ENCODE peak calls at places on chromosomes 3 and 15, in six cellular contexts. U is Calu3, C is B cell, S is kidney epithelial cell, V is psoas muscle, F is GM23338. L is an unnamed sample.

GRCh38 chr3:27712136-27713065 is 9.7 kb downstream of the EOMES start:
- DNase-seq in V (peak), F (peak), C (peak), U (peak), S (peak), L (peak)

GRCh38 chr15:90987561-90988141 is 6.7 kb downstream of the PRC1 start:
- DNase-seq in U (no peak), V (no peak), F (no peak), S (no peak), C (no peak), L (no peak)

GRCh38 chr3:17322106-17322793 is 420.2 kb downstream of the TBC1D5 start:
- DNase-seq in U (no peak), C (no peak), V (no peak), F (no peak), S (no peak), L (peak)

GRCh38 chr15:57251308-57251707 is 125.0 kb upstream of the CGNL1 start:
- DNase-seq in C (no peak), V (no peak), U (no peak), S (no peak), F (peak), L (no peak)

GRCh38 chr3:136193273-136194043 is 2.7 kb downstream of the MSL2 start:
- DNase-seq in F (no peak), U (no peak), V (no peak), C (peak), S (no peak), L (no peak)

GRCh38 chr3:172259191-172259590 is 189.1 kb downstream of the GHSR start:
- DNase-seq in V (no peak), U (no peak), S (no peak), C (no peak), F (no peak), L (no peak)

GRCh38 chr3:189282751-189283150 is 111.0 kb downstream of the TPRG1 start:
- DNase-seq in C (no peak), U (no peak), F (no peak), S (no peak), V (no peak), L (no peak)

GRCh38 chr3:61561374-61562041 is at the start of gene PTPRG:
- DNase-seq in V (peak), U (peak), S (peak), F (peak), C (peak), L (peak)

GRCh38 chr15:69395991-69396390 is 18.2 kb upstream of the KIF23 start:
- DNase-seq in V (no peak), S (no peak), F (no peak), C (no peak), U (no peak), L (no peak)

GRCh38 chr15:50828610-50829206 is 63.2 kb upstream of the SPPL2A start:
- DNase-seq in C (no peak), V (peak), F (peak), U (no peak), S (peak), L (no peak)

GRCh38 chr15:99477745-99478525 is 87.8 kb upstream of the MEF2A start:
- DNase-seq in F (no peak), V (no peak), S (no peak), C (no peak), U (no peak), L (no peak)

GRCh38 chr15:44882499-44882968 is 74.0 kb upstream of the TERB2 start:
- DNase-seq in C (no peak), F (no peak), U (no peak), S (no peak), V (no peak), L (peak)

GRCh38 chr15:101185336-101185735 is 66.5 kb downstream of the CHSY1 start:
- DNase-seq in U (no peak), C (no peak), S (no peak), V (no peak), F (no peak), L (no peak)

GRCh38 chr15:78638658-78639314 is 2.2 kb downstream of the CHRNB4 start:
- DNase-seq in F (peak), V (no peak), U (peak), S (peak), C (peak), L (peak)

GRCh38 chr15:101250331-101250730 is 1.5 kb downstream of the CHSY1 start:
- DNase-seq in F (no peak), C (no peak), U (no peak), V (no peak), S (peak), L (no peak)

GRCh38 chr3:71926242-71926560 is 141.3 kb upstream of the PROK2 start:
- DNase-seq in S (no peak), U (peak), C (no peak), V (no peak), F (peak), L (peak)

GRCh38 chr15:31295660-31296059 is 31.0 kb upstream of the KLF13 start:
- DNase-seq in V (no peak), C (no peak), U (no peak), F (no peak), S (no peak), L (no peak)

GRCh38 chr3:191634902-191635301 is 173.9 kb downstream of the PYDC2 start:
- DNase-seq in F (peak), S (no peak), V (no peak), U (no peak), C (no peak), L (no peak)

GRCh38 chr3:183265157-183265642 is 12.1 kb downstream of the B3GNT5 start:
- DNase-seq in U (no peak), C (no peak), S (peak), F (peak), V (no peak), L (no peak)

GRCh38 chr15:22786868-22787698 is 639 bp downstream of the NIPA1 start:
- DNase-seq in C (no peak), V (no peak), U (peak), F (peak), S (no peak), L (peak)

GRCh38 chr3:143010024-143010423 is 8.7 kb downstream of the U2SURP start:
- DNase-seq in F (no peak), S (no peak), U (no peak), V (no peak), C (no peak), L (no peak)

GRCh38 chr3:98890960-98891910 is 10.3 kb downstream of the DCBLD2 start:
- DNase-seq in U (no peak), V (no peak), C (no peak), F (no peak), S (no peak), L (no peak)

GRCh38 chr3:184234224-184234623 is 4.8 kb downstream of the VWA5B2 start:
- DNase-seq in S (peak), F (peak), C (peak), U (peak), V (peak), L (peak)

GRCh38 chr3:45173776-45174175 is 27.6 kb upstream of the CDCP1 start:
- DNase-seq in V (no peak), S (no peak), U (no peak), C (no peak), F (no peak), L (no peak)

GRCh38 chr3:151169700-151170224 is 33.3 kb downstream of the GPR171 start:
- DNase-seq in C (peak), F (no peak), V (peak), S (no peak), U (no peak), L (peak)

GRCh38 chr3:38730281-38730680 is 80.8 kb upstream of the SCN5A start:
- DNase-seq in C (no peak), V (no peak), F (no peak), U (no peak), S (peak), L (no peak)

GRCh38 chr3:23817508-23818223 is 11.9 kb downstream of the UBE2E1 start:
- DNase-seq in V (no peak), F (no peak), C (no peak), S (no peak), U (no peak), L (no peak)

GRCh38 chr15:74540135-74540760 is 772 bp upstream of the ARID3B start:
- DNase-seq in F (peak), S (no peak), V (no peak), C (no peak), U (no peak), L (no peak)

GRCh38 chr15:89179966-89180875 is 41.2 kb downstream of the RLBP1 start:
- DNase-seq in C (no peak), V (no peak), S (no peak), U (no peak), F (no peak), L (no peak)

GRCh38 chr3:177451940-177452484 is 254.7 kb upstream of the TBL1XR1 start:
- DNase-seq in V (no peak), C (no peak), U (no peak), F (no peak), S (no peak), L (no peak)

GRCh38 chr3:158768881-158769518 is 32.9 kb upstream of the MFSD1 start:
- DNase-seq in V (no peak), C (no peak), F (no peak), S (peak), U (peak), L (no peak)

GRCh38 chr3:169764164-169764452 is 752 bp downstream of the TERC start:
- DNase-seq in F (no peak), U (peak), V (no peak), C (peak), S (no peak), L (peak)

GRCh38 chr15:66152650-66153049 is 100.9 kb downstream of the MEGF11 start:
- DNase-seq in U (no peak), S (no peak), V (no peak), C (no peak), F (no peak), L (no peak)

GRCh38 chr15:73872370-73872769 is 994 bp upstream of the TBC1D21 start:
- DNase-seq in V (no peak), S (no peak), C (no peak), U (no peak), F (no peak), L (no peak)

GRCh38 chr3:121477589-121477988 is 68.2 kb downstream of the POLQ start:
- DNase-seq in V (no peak), F (no peak), C (no peak), U (no peak), S (peak), L (no peak)

GRCh38 chr15:71588746-71589145 is 221.6 kb upstream of the NR2E3 start:
- DNase-seq in U (peak), C (no peak), V (no peak), S (peak), F (peak), L (no peak)

GRCh38 chr15:59424626-59425025 is 13.4 kb upstream of the FAM81A start:
- DNase-seq in F (no peak), C (no peak), S (no peak), U (no peak), V (no peak), L (no peak)

DNA sequence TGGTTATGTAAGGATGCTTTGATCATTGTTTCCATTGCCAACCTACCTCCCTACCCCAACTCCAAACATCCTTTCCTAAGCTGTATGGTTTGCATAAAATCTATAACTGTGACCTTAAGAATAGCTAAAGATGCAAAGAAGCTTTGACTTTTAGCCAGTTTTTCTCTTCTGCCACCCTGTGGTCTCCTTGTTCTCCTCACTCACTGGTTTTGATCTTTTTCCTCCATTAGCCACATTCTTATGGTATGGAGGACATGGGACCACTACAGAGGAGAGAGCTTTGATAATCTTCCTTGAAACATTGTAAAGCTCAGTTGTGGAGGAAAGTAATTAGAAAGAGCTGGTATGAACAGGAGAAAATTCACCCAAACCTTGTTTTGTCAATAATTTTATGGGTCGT is 115.9 kb downstream of the NEK11 start:
- DNase-seq in U (no peak), V (no peak), C (no peak), S (no peak), F (peak), L (no peak)
- TF ChIP-seq CTCF in U (no peak), V (no peak), C (no peak), S (no peak), F (no peak), L (no peak)

DNA sequence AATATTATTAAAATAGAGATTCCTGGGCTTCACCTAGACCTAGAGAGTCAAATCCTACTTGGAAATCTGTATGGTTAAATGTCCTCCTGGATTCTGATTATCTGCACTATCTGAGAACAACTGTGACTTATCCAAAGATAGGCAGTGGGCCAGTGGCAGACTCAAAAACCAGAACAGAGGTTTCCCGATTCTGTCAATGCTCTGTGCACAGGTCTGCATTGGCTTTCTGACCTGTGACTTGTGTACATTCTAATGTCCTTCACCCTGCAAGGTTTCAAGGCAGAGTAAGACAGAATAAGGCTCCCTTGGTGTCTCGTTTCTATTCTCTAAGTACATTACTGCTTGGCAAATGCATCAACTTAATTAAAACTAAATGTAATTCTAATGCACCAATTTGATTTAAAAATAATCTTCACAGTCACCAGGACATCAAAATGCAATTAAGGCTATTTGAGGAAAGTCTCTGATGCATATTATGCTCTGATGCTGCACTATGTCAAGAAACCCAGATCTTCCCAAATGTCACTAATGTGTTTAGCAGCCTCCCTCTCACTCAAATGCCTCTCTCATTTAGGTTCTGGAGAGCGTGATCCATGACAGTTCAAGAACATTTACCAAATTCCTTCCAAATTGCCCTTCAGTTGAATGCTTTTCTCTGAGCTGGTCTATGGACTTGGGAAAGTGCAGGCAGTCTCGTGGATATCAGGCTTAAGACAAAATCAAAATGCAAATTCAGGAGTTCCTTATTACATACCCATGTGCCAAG is 140.1 kb downstream of the STAC start:
- DNase-seq in F (no peak), V (no peak), U (no peak), S (no peak), C (no peak), L (no peak)
- TF ChIP-seq CTCF in F (no peak), V (no peak), U (no peak), S (no peak), C (no peak), L (no peak)

DNA sequence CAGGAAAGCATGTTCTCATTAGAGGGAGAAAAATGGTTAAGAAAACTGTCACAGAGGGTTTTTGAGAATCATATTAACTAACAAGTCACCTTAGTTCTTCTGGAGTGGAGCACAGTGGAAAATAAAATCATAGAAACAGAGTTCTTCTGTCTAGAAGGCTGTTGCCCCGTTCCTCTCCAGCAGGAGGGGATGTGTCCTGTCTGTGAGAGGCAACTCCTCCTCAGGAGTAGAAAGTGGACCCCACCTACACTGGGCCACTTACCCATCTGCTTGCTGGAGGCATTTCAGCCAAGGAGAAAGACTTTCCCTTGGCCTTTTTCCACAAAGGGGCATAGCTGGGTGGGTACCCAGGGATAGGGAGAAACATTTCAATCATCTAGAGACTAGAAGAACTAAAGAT is 106.6 kb downstream of the SSR3 start:
- DNase-seq in V (no peak), F (peak), S (no peak), C (no peak), U (peak), L (peak)
- TF ChIP-seq CTCF in V (no peak), F (peak), S (peak), C (peak), U (peak), L (peak)

GRCh38 chr3:128464188-128464587 is 2.5 kb downstream of the DNAJB8 start:
- DNase-seq in V (no peak), C (no peak), S (no peak), U (no peak), F (peak), L (no peak)
- TF ChIP-seq CTCF in V (peak), C (no peak), S (no peak), U (no peak), F (peak), L (no peak)

GRCh38 chr3:126083511-126083912 is 412 bp downstream of the SLC41A3 start:
- DNase-seq in V (no peak), S (no peak), F (peak), U (peak), C (no peak), L (peak)

GRCh38 chr3:126080970-126081369 is 3.0 kb downstream of the SLC41A3 start:
- DNase-seq in C (no peak), V (no peak), S (no peak), F (no peak), U (no peak), L (no peak)

GRCh38 chr3:126082334-126083137 is 1.4 kb downstream of the SLC41A3 start:
- DNase-seq in S (no peak), C (no peak), U (no peak), F (no peak), V (no peak), L (no peak)

GRCh38 chr3:126083138-126083445 is 832 bp downstream of the SLC41A3 start:
- DNase-seq in S (no peak), F (no peak), U (no peak), V (no peak), C (no peak), L (no peak)

DNA sequence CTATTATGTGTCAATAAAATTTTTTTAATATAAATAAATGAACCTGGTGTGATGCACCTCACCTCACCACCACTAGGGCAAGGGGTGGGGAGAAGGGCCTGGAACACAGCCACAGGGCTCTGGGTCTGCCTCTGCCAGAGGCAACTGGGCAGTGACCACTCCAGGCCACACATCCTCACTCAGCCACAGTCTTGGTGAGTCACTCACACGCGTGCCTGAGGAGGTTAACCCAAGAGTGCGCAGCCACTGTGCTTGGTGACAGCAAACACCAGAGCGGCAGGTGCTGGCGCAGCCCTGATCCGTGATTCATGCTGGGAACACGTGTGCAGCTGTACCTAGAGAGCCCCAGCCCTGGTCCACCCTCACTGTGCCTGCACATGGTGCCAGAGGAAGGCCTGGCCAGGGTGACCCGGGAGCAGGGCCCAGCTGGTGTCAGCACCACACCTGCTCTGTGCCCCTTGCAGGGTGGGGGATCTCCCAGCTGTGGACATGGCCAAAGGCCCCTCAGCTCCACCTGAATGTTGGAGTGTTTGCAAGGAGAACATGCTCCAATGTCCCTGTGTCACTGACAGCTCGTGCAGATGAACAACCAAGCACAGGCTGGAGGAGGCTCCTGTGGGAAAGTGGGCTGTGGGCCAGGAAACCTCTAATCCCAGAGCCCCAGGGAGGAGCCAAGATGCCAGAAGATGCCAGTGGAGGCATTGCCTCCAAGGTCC is 2.1 kb downstream of the SLC41A3 start:
- DNase-seq in V (peak), F (peak), C (no peak), U (peak), S (no peak), L (no peak)
- TF ChIP-seq CTCF in V (peak), F (peak), C (peak), U (peak), S (peak), L (no peak)